ENCODE peak calls at places on chromosomes 3 and 15, in eight cellular contexts. V is left ventricle myocardium inferior, W is HuH-7.5, B is pancreas, A is GM13976, E is GM10248, Z is hippocampal formation, S is T-helper 9 cell. R is an unnamed sample.

GRCh38 chr15:80727196-80727595 is 32.1 kb downstream of the ABHD17C start:
- DNase-seq in V (no peak), W (no peak), B (no peak), A (no peak), E (no peak), Z (no peak), S (no peak), R (no peak)

GRCh38 chr3:71862374-71863145 is 77.6 kb upstream of the PROK2 start:
- DNase-seq in V (no peak), W (no peak), B (no peak), A (no peak), E (no peak), Z (no peak), S (no peak), R (no peak)

GRCh38 chr15:73051402-73051810 is 857 bp upstream of the NEO1 start:
- DNase-seq in V (peak), W (no peak), B (peak), A (no peak), E (no peak), Z (no peak), S (no peak), R (no peak)

GRCh38 chr15:70293138-70293537 is 195.4 kb upstream of the TLE3 start:
- DNase-seq in V (no peak), W (no peak), B (no peak), A (no peak), E (no peak), Z (no peak), S (no peak), R (no peak)

GRCh38 chr3:151357461-151357850 is 27.1 kb downstream of the P2RY12 start:
- DNase-seq in V (no peak), W (no peak), B (no peak), A (no peak), E (no peak), Z (no peak), S (no peak), R (no peak)

GRCh38 chr15:25784141-25784540 is 79.0 kb downstream of the ATP10A start:
- DNase-seq in V (no peak), W (no peak), B (no peak), A (no peak), E (no peak), Z (no peak), S (no peak), R (no peak)

GRCh38 chr3:35422826-35423601 is 216.3 kb upstream of the ARPP21 start:
- DNase-seq in V (no peak), W (no peak), B (no peak), A (no peak), E (no peak), Z (no peak), S (no peak), R (no peak)

GRCh38 chr3:63328386-63328785 is 50.3 kb downstream of the SYNPR start:
- DNase-seq in V (no peak), W (no peak), B (no peak), A (no peak), E (no peak), Z (no peak), S (no peak), R (no peak)

GRCh38 chr15:51117270-51117669 is 22.6 kb upstream of the TNFAIP8L3 start:
- DNase-seq in V (no peak), W (no peak), B (no peak), A (no peak), E (no peak), Z (no peak), S (no peak), R (no peak)

GRCh38 chr3:11145888-11146287 is 8.4 kb upstream of the HRH1 start:
- DNase-seq in V (no peak), W (no peak), B (no peak), A (no peak), E (no peak), Z (no peak), S (no peak), R (no peak)

GRCh38 chr15:51267714-51268105 is 70.7 kb downstream of the CYP19A1 start:
- DNase-seq in V (no peak), W (no peak), B (no peak), A (no peak), E (no peak), Z (peak), S (no peak), R (no peak)

GRCh38 chr3:21789730-21790129 is 38.7 kb upstream of the ZNF385D start:
- DNase-seq in V (no peak), W (no peak), B (no peak), A (no peak), E (no peak), Z (no peak), S (no peak), R (no peak)

GRCh38 chr3:62049033-62049432 is 324.3 kb downstream of the FEZF2 start:
- DNase-seq in V (no peak), W (no peak), B (no peak), A (no peak), E (no peak), Z (no peak), S (no peak), R (no peak)

GRCh38 chr3:187016639-187017345 is 86.5 kb downstream of the ST6GAL1 start:
- DNase-seq in V (no peak), W (peak), B (no peak), A (peak), E (peak), Z (no peak), S (no peak), R (no peak)

GRCh38 chr3:68893600-68894239 is 38.6 kb downstream of the TAFA4 start:
- DNase-seq in V (no peak), W (no peak), B (no peak), A (peak), E (peak), Z (peak), S (no peak), R (no peak)

GRCh38 chr15:73305331-73306211 is 63.2 kb downstream of the HCN4 start:
- DNase-seq in V (no peak), W (peak), B (no peak), A (peak), E (peak), Z (peak), S (no peak), R (no peak)

GRCh38 chr3:15271030-15271429 is 61.4 kb downstream of the SH3BP5 start:
- DNase-seq in V (no peak), W (no peak), B (no peak), A (no peak), E (no peak), Z (no peak), S (no peak), R (no peak)

GRCh38 chr15:73941871-73942635 is 15.8 kb downstream of the LOXL1 start:
- DNase-seq in V (no peak), W (no peak), B (no peak), A (no peak), E (no peak), Z (no peak), S (no peak), R (no peak)

GRCh38 chr15:85828869-85829268 is 34.1 kb upstream of the KLHL25 start:
- DNase-seq in V (no peak), W (no peak), B (no peak), A (no peak), E (no peak), Z (no peak), S (no peak), R (no peak)

GRCh38 chr15:29678504-29679034 is 143.7 kb downstream of the TJP1 start:
- DNase-seq in V (no peak), W (no peak), B (no peak), A (no peak), E (no peak), Z (no peak), S (no peak), R (no peak)

GRCh38 chr3:139295040-139295439 is 48.8 kb upstream of the MRPS22 start:
- DNase-seq in V (no peak), W (no peak), B (no peak), A (no peak), E (no peak), Z (no peak), S (no peak), R (no peak)

GRCh38 chr3:13339833-13340232 is 80.3 kb downstream of the NUP210 start:
- DNase-seq in V (no peak), W (no peak), B (no peak), A (no peak), E (no peak), Z (no peak), S (no peak), R (no peak)

GRCh38 chr15:82063055-82063454 is 17.2 kb upstream of the MEX3B start:
- DNase-seq in V (no peak), W (no peak), B (no peak), A (no peak), E (no peak), Z (no peak), S (no peak), R (no peak)

GRCh38 chr3:98462901-98463300 is at the start of gene OR5K1:
- DNase-seq in V (no peak), W (no peak), B (no peak), A (no peak), E (no peak), Z (no peak), S (no peak), R (no peak)

GRCh38 chr15:88658070-88658965 is 19.5 kb downstream of the ISG20 start:
- DNase-seq in V (no peak), W (no peak), B (no peak), A (no peak), E (no peak), Z (no peak), S (no peak), R (no peak)

GRCh38 chr3:81716870-81717509 is 44.5 kb downstream of the GBE1 start:
- DNase-seq in V (peak), W (peak), B (peak), A (no peak), E (no peak), Z (no peak), S (no peak), R (no peak)

GRCh38 chr3:139230391-139230790 is 113.4 kb upstream of the MRPS22 start:
- DNase-seq in V (no peak), W (no peak), B (no peak), A (no peak), E (no peak), Z (no peak), S (no peak), R (no peak)

GRCh38 chr15:60648928-60649679 is 170.2 kb upstream of the ICE2 start:
- DNase-seq in V (no peak), W (no peak), B (no peak), A (no peak), E (no peak), Z (no peak), S (no peak), R (no peak)

GRCh38 chr3:139300416-139300815 is 43.4 kb upstream of the MRPS22 start:
- DNase-seq in V (no peak), W (no peak), B (no peak), A (no peak), E (no peak), Z (no peak), S (no peak), R (no peak)

GRCh38 chr3:15206662-15207576 is 873 bp downstream of the CAPN7 start:
- DNase-seq in V (peak), W (peak), B (peak), A (peak), E (peak), Z (no peak), S (no peak), R (no peak)

GRCh38 chr3:185460719-185461350 is 38.0 kb downstream of the TMEM41A start:
- DNase-seq in V (no peak), W (no peak), B (no peak), A (peak), E (peak), Z (no peak), S (no peak), R (no peak)

GRCh38 chr3:48018841-48019240 is 2.6 kb upstream of the MAP4 start:
- DNase-seq in V (no peak), W (no peak), B (no peak), A (no peak), E (no peak), Z (no peak), S (no peak), R (no peak)

GRCh38 chr3:13420051-13420816 is at the start of gene NUP210:
- DNase-seq in V (peak), W (peak), B (peak), A (peak), E (peak), Z (no peak), S (peak), R (peak)

GRCh38 chr3:64144241-64144900 is 80.9 kb downstream of the PRICKLE2 start:
- DNase-seq in V (no peak), W (no peak), B (no peak), A (no peak), E (no peak), Z (no peak), S (no peak), R (no peak)

GRCh38 chr3:99439892-99440291 is 198.5 kb upstream of the COL8A1 start:
- DNase-seq in V (no peak), W (no peak), B (no peak), A (no peak), E (no peak), Z (no peak), S (no peak), R (no peak)

GRCh38 chr15:38961886-38962285 is 397.3 kb upstream of the RASGRP1 start:
- DNase-seq in V (no peak), W (no peak), B (no peak), A (no peak), E (no peak), Z (no peak), S (no peak), R (no peak)

GRCh38 chr3:55485208-55485791 is 1.8 kb downstream of the WNT5A start:
- DNase-seq in V (peak), W (peak), B (peak), A (peak), E (peak), Z (peak), S (no peak), R (no peak)

R was measured in CD8-positive, alpha-beta T cell.